ENCODE peak calls at places on chromosomes 11 and 22, in six cellular contexts. One of them, this sample, is unnamed.

GRCh38 chr22:31022516-31022915 is 53.5 kb downstream of the TUG1 start:
- DNase-seq in A549: no peak
- DNase-seq in GM12878: no peak
- DNase-seq in HepG2: no peak
- DNase-seq in endothelial cell of umbilical vein: no peak
- DNase-seq in K562: no peak
- DNase-seq in this sample: no peak

GRCh38 chr11:47179655-47179991 is 2.9 kb upstream of the ARFGAP2 start:
- DNase-seq in K562: peak
- DNase-seq in endothelial cell of umbilical vein: peak
- DNase-seq in HepG2: peak
- DNase-seq in GM12878: peak
- DNase-seq in A549: peak
- DNase-seq in this sample: peak

GRCh38 chr11:8913961-8914660 is 3.1 kb downstream of the AKIP1 start:
- DNase-seq in GM12878: no peak
- DNase-seq in K562: peak
- DNase-seq in HepG2: peak
- DNase-seq in A549: peak
- DNase-seq in endothelial cell of umbilical vein: peak
- DNase-seq in this sample: peak

GRCh38 chr22:30902496-30903357 is 65.8 kb downstream of the MORC2 start:
- DNase-seq in K562: no peak
- DNase-seq in GM12878: peak
- DNase-seq in endothelial cell of umbilical vein: no peak
- DNase-seq in A549: no peak
- DNase-seq in HepG2: no peak
- DNase-seq in this sample: no peak

GRCh38 chr11:93487032-93487483 is 56.1 kb downstream of the SMCO4 start:
- DNase-seq in endothelial cell of umbilical vein: no peak
- DNase-seq in HepG2: peak
- DNase-seq in A549: no peak
- DNase-seq in K562: peak
- DNase-seq in GM12878: no peak
- DNase-seq in this sample: peak

GRCh38 chr11:119873761-119874421 is 144.9 kb upstream of the NECTIN1 start:
- DNase-seq in K562: no peak
- DNase-seq in GM12878: no peak
- DNase-seq in A549: no peak
- DNase-seq in HepG2: no peak
- DNase-seq in endothelial cell of umbilical vein: no peak
- DNase-seq in this sample: no peak

GRCh38 chr11:73394416-73395296 is 18.5 kb downstream of the RELT start:
- DNase-seq in HepG2: no peak
- DNase-seq in A549: no peak
- DNase-seq in K562: no peak
- DNase-seq in endothelial cell of umbilical vein: no peak
- DNase-seq in GM12878: no peak
- DNase-seq in this sample: no peak

GRCh38 chr11:47510231-47510630 is 42.7 kb downstream of the CELF1 start:
- DNase-seq in K562: no peak
- DNase-seq in GM12878: no peak
- DNase-seq in A549: no peak
- DNase-seq in HepG2: no peak
- DNase-seq in endothelial cell of umbilical vein: no peak
- DNase-seq in this sample: no peak

GRCh38 chr11:3995949-3996554 is 98.5 kb upstream of the RRM1 start:
- DNase-seq in HepG2: no peak
- DNase-seq in A549: no peak
- DNase-seq in K562: peak
- DNase-seq in endothelial cell of umbilical vein: peak
- DNase-seq in GM12878: no peak
- DNase-seq in this sample: peak

GRCh38 chr11:134957540-134958335 is 545.7 kb upstream of the B3GAT1 start:
- DNase-seq in A549: no peak
- DNase-seq in K562: no peak
- DNase-seq in HepG2: no peak
- DNase-seq in endothelial cell of umbilical vein: no peak
- DNase-seq in GM12878: no peak
- DNase-seq in this sample: no peak

GRCh38 chr11:83092488-83093384 is 21.0 kb upstream of the RAB30 start:
- DNase-seq in HepG2: peak
- DNase-seq in K562: no peak
- DNase-seq in A549: peak
- DNase-seq in GM12878: no peak
- DNase-seq in endothelial cell of umbilical vein: peak
- DNase-seq in this sample: no peak

GRCh38 chr11:134939905-134940304 is 527.9 kb upstream of the B3GAT1 start:
- DNase-seq in GM12878: no peak
- DNase-seq in HepG2: peak
- DNase-seq in A549: no peak
- DNase-seq in K562: peak
- DNase-seq in endothelial cell of umbilical vein: no peak
- DNase-seq in this sample: peak

GRCh38 chr22:46815132-46815531 is 52.7 kb downstream of the TBC1D22A start:
- DNase-seq in HepG2: peak
- DNase-seq in GM12878: no peak
- DNase-seq in K562: no peak
- DNase-seq in endothelial cell of umbilical vein: no peak
- DNase-seq in A549: no peak
- DNase-seq in this sample: no peak

GRCh38 chr11:93054881-93055280 is 85.4 kb downstream of the MTNR1B start:
- DNase-seq in GM12878: no peak
- DNase-seq in endothelial cell of umbilical vein: peak
- DNase-seq in A549: peak
- DNase-seq in K562: peak
- DNase-seq in HepG2: peak
- DNase-seq in this sample: peak

GRCh38 chr22:27876684-27877083 is 42.4 kb downstream of the PITPNB start:
- DNase-seq in K562: no peak
- DNase-seq in HepG2: no peak
- DNase-seq in GM12878: no peak
- DNase-seq in A549: no peak
- DNase-seq in endothelial cell of umbilical vein: no peak
- DNase-seq in this sample: no peak

GRCh38 chr22:42436402-42436801 is 4.2 kb upstream of the NFAM1 start:
- DNase-seq in K562: no peak
- DNase-seq in HepG2: no peak
- DNase-seq in A549: no peak
- DNase-seq in endothelial cell of umbilical vein: no peak
- DNase-seq in GM12878: no peak
- DNase-seq in this sample: no peak

GRCh38 chr11:96524475-96524874 is 134.7 kb downstream of the JRKL start:
- DNase-seq in HepG2: no peak
- DNase-seq in GM12878: no peak
- DNase-seq in A549: no peak
- DNase-seq in endothelial cell of umbilical vein: no peak
- DNase-seq in K562: no peak
- DNase-seq in this sample: no peak
- TF ChIP-seq MYC in HepG2: no peak
- TF ChIP-seq MYC in GM12878: no peak
- TF ChIP-seq MYC in A549: no peak
- TF ChIP-seq MYC in endothelial cell of umbilical vein: no peak
- TF ChIP-seq MYC in K562: no peak
- TF ChIP-seq MYC in this sample: no peak

DNA sequence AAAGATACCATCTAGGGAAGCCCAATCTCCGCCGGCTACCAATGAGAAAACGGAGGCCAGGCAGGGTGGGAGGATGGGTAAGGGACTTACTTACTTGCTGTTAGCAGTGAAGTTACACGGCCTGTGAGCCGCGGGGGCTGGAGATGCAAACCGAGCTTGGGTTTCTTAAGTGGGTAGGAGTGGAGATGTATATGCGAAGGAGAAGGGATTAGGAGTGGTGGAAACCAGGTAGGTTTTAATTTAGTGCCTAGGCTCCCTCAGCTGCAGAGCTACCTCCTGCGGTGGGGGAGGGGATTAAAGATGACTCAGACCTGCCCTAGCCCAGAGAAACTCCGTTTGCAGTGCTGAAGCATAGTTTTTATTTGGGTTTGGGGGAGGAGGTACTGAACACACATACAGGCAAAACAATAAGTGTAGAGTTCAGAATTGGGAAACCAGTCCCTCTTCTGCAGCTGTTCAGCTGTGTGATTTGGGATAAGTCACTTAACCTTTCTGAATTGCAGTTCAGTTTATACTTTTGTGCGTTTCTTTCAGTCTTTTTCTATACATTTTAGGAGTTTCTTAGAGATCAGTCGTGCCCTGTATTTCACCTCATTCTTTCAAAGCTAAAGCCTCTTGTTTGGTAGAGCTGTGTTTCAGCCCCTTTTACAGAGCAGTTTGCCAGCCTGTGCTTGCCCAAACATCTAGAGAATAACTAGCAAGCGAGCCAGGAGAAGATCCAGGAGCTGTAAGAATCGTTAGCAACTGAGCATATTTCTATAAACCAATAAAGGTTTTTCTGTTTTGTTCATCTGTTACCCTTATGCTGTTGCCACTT is 596 bp upstream of the TNRC6B start:
- DNase-seq in endothelial cell of umbilical vein: peak
- DNase-seq in A549: no peak
- DNase-seq in K562: peak
- DNase-seq in HepG2: peak
- DNase-seq in GM12878: peak
- DNase-seq in this sample: peak
- TF ChIP-seq POLR2A in endothelial cell of umbilical vein: no peak
- TF ChIP-seq POLR2A in A549: no peak
- TF ChIP-seq POLR2A in K562: no peak
- TF ChIP-seq POLR2A in HepG2: no peak
- TF ChIP-seq POLR2A in GM12878: no peak
- TF ChIP-seq POLR2A in this sample: no peak

DNA sequence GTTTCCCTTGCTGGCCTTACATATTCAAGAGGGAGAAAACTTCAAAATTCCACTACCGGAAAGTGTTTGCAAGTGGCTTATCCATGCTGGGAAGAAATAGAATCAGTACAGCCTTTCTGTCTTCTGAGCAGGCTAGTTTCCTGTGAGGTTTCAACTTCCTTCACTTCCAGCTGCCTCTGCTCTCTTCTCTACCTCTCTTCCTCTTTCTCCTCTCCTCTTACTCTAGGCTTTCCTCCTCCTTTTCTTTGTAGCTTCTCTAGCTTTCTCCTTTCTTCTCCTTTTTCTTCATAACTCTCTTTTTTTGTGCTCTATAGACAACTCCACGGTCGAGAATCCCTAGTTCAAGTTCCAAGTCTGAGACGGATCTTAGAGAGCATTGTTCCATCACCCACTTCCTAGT is 421.8 kb downstream of the ETS1 start:
- DNase-seq in A549: no peak
- DNase-seq in HepG2: no peak
- DNase-seq in endothelial cell of umbilical vein: no peak
- DNase-seq in K562: no peak
- DNase-seq in GM12878: no peak
- DNase-seq in this sample: no peak
- TF ChIP-seq MYC in A549: no peak
- TF ChIP-seq MYC in HepG2: no peak
- TF ChIP-seq MYC in endothelial cell of umbilical vein: no peak
- TF ChIP-seq MYC in K562: no peak
- TF ChIP-seq MYC in GM12878: no peak
- TF ChIP-seq MYC in this sample: no peak

DNA sequence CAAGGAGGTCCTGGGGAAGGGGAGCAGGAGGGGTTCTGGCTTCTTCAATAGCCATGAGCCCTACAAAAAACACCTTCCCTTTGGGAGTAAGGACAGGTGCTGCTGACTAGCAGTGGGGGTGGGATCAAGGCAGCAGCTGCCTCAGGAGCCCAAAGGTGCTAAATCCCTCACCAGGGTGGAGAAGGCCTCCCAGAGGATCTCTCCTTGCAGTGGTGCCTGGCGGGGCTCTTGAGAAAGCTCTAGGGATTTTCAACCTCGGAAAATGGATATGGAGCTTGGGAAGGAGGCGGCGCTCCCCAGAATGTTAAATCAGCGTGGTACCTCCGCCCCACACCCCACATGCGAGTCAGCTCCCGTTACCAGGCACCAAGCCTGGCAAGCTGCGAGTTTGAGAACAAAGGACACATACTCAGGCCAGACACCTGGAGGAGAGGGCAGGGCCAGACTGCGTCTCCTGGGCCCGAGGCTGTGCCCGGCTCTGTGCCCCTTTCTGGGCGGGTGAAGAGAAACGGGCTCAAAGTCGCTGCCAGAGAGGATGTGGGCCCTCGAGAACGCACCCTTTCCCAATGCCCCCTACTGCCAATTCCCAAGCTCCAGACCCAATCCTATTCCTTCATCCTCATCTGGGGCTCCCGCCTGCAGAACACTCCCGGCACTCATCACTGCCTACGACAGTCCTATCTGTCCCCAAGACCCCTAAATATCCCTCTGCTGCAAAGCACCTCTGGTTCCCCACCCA is 139.0 kb downstream of the BRD1 start:
- DNase-seq in endothelial cell of umbilical vein: no peak
- DNase-seq in K562: no peak
- DNase-seq in HepG2: no peak
- DNase-seq in GM12878: no peak
- DNase-seq in A549: no peak
- DNase-seq in this sample: no peak
- TF ChIP-seq POLR2A in endothelial cell of umbilical vein: no peak
- TF ChIP-seq POLR2A in K562: no peak
- TF ChIP-seq POLR2A in HepG2: no peak
- TF ChIP-seq POLR2A in GM12878: no peak
- TF ChIP-seq POLR2A in A549: no peak
- TF ChIP-seq POLR2A in this sample: no peak

DNA sequence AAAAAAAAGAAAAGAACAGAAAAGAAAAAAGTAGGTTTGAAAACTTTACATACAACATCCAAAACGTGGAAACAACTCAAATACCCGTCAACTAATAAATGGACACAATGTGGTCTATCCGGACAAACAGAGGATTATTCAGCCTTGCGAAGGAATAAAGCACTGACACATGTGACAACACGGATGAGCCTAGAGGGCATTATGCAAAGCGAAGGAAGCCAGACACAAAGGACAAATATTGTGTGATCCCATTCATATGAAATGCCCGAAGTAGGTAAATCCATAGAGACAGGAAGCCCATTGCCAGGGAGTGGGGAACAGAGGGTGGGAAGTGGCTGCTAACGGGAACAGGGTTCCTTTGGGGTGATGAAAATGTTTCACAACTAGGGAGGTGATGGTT is 11.8 kb downstream of the RFPL1 start:
- DNase-seq in endothelial cell of umbilical vein: no peak
- DNase-seq in K562: no peak
- DNase-seq in A549: no peak
- DNase-seq in HepG2: no peak
- DNase-seq in GM12878: no peak
- DNase-seq in this sample: no peak
- TF ChIP-seq MYC in endothelial cell of umbilical vein: no peak
- TF ChIP-seq MYC in K562: no peak
- TF ChIP-seq MYC in A549: no peak
- TF ChIP-seq MYC in HepG2: no peak
- TF ChIP-seq MYC in GM12878: no peak
- TF ChIP-seq MYC in this sample: no peak

GRCh38 chr22:20107951-20108756 is 7.8 kb upstream of the RANBP1 start:
- DNase-seq in K562: no peak
- DNase-seq in GM12878: no peak
- DNase-seq in A549: no peak
- DNase-seq in HepG2: no peak
- DNase-seq in endothelial cell of umbilical vein: no peak
- DNase-seq in this sample: no peak
- TF ChIP-seq POLR2A in K562: peak
- TF ChIP-seq POLR2A in GM12878: no peak
- TF ChIP-seq POLR2A in A549: no peak
- TF ChIP-seq POLR2A in HepG2: no peak
- TF ChIP-seq POLR2A in endothelial cell of umbilical vein: no peak
- TF ChIP-seq POLR2A in this sample: no peak

GRCh38 chr22:20133930-20134549 is 2.4 kb downstream of the ZDHHC8 start:
- DNase-seq in GM12878: no peak
- DNase-seq in K562: no peak
- DNase-seq in A549: no peak
- DNase-seq in HepG2: no peak
- DNase-seq in endothelial cell of umbilical vein: no peak
- DNase-seq in this sample: no peak
- TF ChIP-seq MYC in GM12878: no peak
- TF ChIP-seq MYC in K562: no peak
- TF ChIP-seq MYC in A549: no peak
- TF ChIP-seq MYC in HepG2: no peak
- TF ChIP-seq MYC in endothelial cell of umbilical vein: no peak
- TF ChIP-seq MYC in this sample: no peak

This sample was measured in NB4.